ENCODE peak calls at places on chromosomes 5 and 9, in nine cellular contexts. W is foreskin fibroblast; C is HAP-1; K is activated CD4-positive, alpha-beta T cell treated with anti-CD3 and anti-CD28 coated beads for 4 hours; P is osteocyte; E is dorsolateral prefrontal cortex; X is globus pallidus; I is skeletal muscle cell; J is HT-29. H is an unnamed sample.

GRCh38 chr5:136985785-136986475 is 513.2 kb downstream of the SPOCK1 start:
- DNase-seq in W (no peak), C (no peak), K (no peak), P (no peak), E (no peak), X (no peak), I (no peak), J (no peak), H (no peak)

GRCh38 chr9:79362100-79363081 is 209.4 kb upstream of the TLE4 start:
- DNase-seq in W (no peak), C (no peak), K (no peak), P (no peak), E (no peak), X (no peak), I (no peak), J (peak; percentile 18), H (no peak)

GRCh38 chr5:95725937-95726810 is 5.0 kb upstream of the RHOBTB3 start:
- DNase-seq in W (peak; percentile 46), C (no peak), K (no peak), P (no peak), E (no peak), X (no peak), I (no peak), J (no peak), H (no peak)

GRCh38 chr5:38726279-38726678 is 119.5 kb upstream of the OSMR start:
- DNase-seq in W (no peak), C (no peak), K (no peak), P (no peak), E (no peak), X (no peak), I (no peak), J (peak; percentile 33), H (no peak)

GRCh38 chr5:28397502-28397941 is 1359.1 kb upstream of the CDH9 start:
- DNase-seq in W (no peak), C (peak; percentile 54), K (no peak), P (no peak), E (no peak), X (no peak), I (no peak), J (no peak), H (no peak)

GRCh38 chr5:113256671-113257452 is 177.9 kb downstream of the TSSK1B start:
- DNase-seq in W (no peak), C (no peak), K (no peak), P (no peak), E (no peak), X (no peak), I (no peak), J (no peak), H (no peak)

GRCh38 chr9:129281506-129282145 is 103.6 kb upstream of the IER5L start:
- DNase-seq in W (no peak), C (no peak), K (no peak), P (peak; percentile 83), E (no peak), X (no peak), I (no peak), J (no peak), H (no peak)

GRCh38 chr9:88387035-88387732 is 1.1 kb upstream of the SPIN1 start:
- DNase-seq in W (no peak), C (no peak), K (no peak), P (no peak), E (no peak), X (peak; percentile 28), I (no peak), J (peak; percentile 62), H (no peak)

GRCh38 chr9:135035781-135036760 is 51.4 kb upstream of the OLFM1 start:
- DNase-seq in W (no peak), C (no peak), K (no peak), P (peak; percentile 81), E (no peak), X (no peak), I (no peak), J (no peak), H (no peak)

H was measured in stromal cell of bone marrow.